ENCODE peak calls at places on chromosomes 5 and 9, in ten cellular contexts. One of them, this sample, is unnamed.

GRCh38 chr9:96044401-96044800 is 168.9 kb downstream of the ERCC6L2 start:
- DNase-seq in nucleus accumbens: no peak
- DNase-seq in NCI-H774: no peak
- DNase-seq in T-cell: no peak
- DNase-seq in activated gamma-delta T cell treated with Interleukin-2 at 50 U/mL for 16 hours: no peak
- DNase-seq in CD8-positive, alpha-beta memory T cell: no peak
- DNase-seq in neuronal stem cell: no peak
- DNase-seq in psoas muscle: no peak
- DNase-seq in sciatic nerve: no peak
- DNase-seq in ELR: no peak
- DNase-seq in this sample: no peak

GRCh38 chr5:41841325-41841724 is 28.9 kb downstream of the OXCT1 start:
- DNase-seq in T-cell: no peak
- DNase-seq in psoas muscle: no peak
- DNase-seq in NCI-H774: no peak
- DNase-seq in activated gamma-delta T cell treated with Interleukin-2 at 50 U/mL for 16 hours: no peak
- DNase-seq in neuronal stem cell: no peak
- DNase-seq in nucleus accumbens: no peak
- DNase-seq in CD8-positive, alpha-beta memory T cell: no peak
- DNase-seq in sciatic nerve: no peak
- DNase-seq in ELR: no peak
- DNase-seq in this sample: no peak

GRCh38 chr5:41641621-41642020 is 131.2 kb upstream of the PLCXD3 start:
- DNase-seq in activated gamma-delta T cell treated with Interleukin-2 at 50 U/mL for 16 hours: no peak
- DNase-seq in nucleus accumbens: no peak
- DNase-seq in NCI-H774: no peak
- DNase-seq in neuronal stem cell: no peak
- DNase-seq in T-cell: no peak
- DNase-seq in ELR: peak; percentile 36
- DNase-seq in psoas muscle: no peak
- DNase-seq in sciatic nerve: no peak
- DNase-seq in CD8-positive, alpha-beta memory T cell: no peak
- DNase-seq in this sample: no peak

GRCh38 chr5:148145916-148146315 is 22.4 kb upstream of the SPINK14 start:
- DNase-seq in CD8-positive, alpha-beta memory T cell: no peak
- DNase-seq in activated gamma-delta T cell treated with Interleukin-2 at 50 U/mL for 16 hours: no peak
- DNase-seq in T-cell: no peak
- DNase-seq in NCI-H774: peak; percentile 26
- DNase-seq in psoas muscle: no peak
- DNase-seq in neuronal stem cell: no peak
- DNase-seq in nucleus accumbens: no peak
- DNase-seq in sciatic nerve: no peak
- DNase-seq in ELR: peak; percentile 8
- DNase-seq in this sample: peak; percentile 59

GRCh38 chr5:59209758-59210359 is 627.0 kb downstream of the RAB3C start:
- DNase-seq in nucleus accumbens: no peak
- DNase-seq in neuronal stem cell: no peak
- DNase-seq in ELR: no peak
- DNase-seq in activated gamma-delta T cell treated with Interleukin-2 at 50 U/mL for 16 hours: no peak
- DNase-seq in CD8-positive, alpha-beta memory T cell: no peak
- DNase-seq in sciatic nerve: no peak
- DNase-seq in NCI-H774: no peak
- DNase-seq in T-cell: no peak
- DNase-seq in psoas muscle: no peak
- DNase-seq in this sample: peak; percentile 94

GRCh38 chr9:88732128-88732527 is 197.2 kb downstream of the NXNL2 start:
- DNase-seq in neuronal stem cell: no peak
- DNase-seq in T-cell: no peak
- DNase-seq in activated gamma-delta T cell treated with Interleukin-2 at 50 U/mL for 16 hours: no peak
- DNase-seq in sciatic nerve: no peak
- DNase-seq in NCI-H774: no peak
- DNase-seq in ELR: peak; percentile 14
- DNase-seq in CD8-positive, alpha-beta memory T cell: no peak
- DNase-seq in psoas muscle: no peak
- DNase-seq in nucleus accumbens: no peak
- DNase-seq in this sample: no peak

GRCh38 chr9:120612218-120612617 is 32.3 kb upstream of the CDK5RAP2 start:
- DNase-seq in activated gamma-delta T cell treated with Interleukin-2 at 50 U/mL for 16 hours: no peak
- DNase-seq in sciatic nerve: no peak
- DNase-seq in neuronal stem cell: no peak
- DNase-seq in T-cell: no peak
- DNase-seq in CD8-positive, alpha-beta memory T cell: no peak
- DNase-seq in ELR: peak; percentile 24
- DNase-seq in psoas muscle: no peak
- DNase-seq in NCI-H774: no peak
- DNase-seq in nucleus accumbens: no peak
- DNase-seq in this sample: peak; percentile 19

GRCh38 chr9:134570726-134571325 is 70.8 kb upstream of the COL5A1 start:
- DNase-seq in NCI-H774: no peak
- DNase-seq in CD8-positive, alpha-beta memory T cell: no peak
- DNase-seq in T-cell: no peak
- DNase-seq in activated gamma-delta T cell treated with Interleukin-2 at 50 U/mL for 16 hours: no peak
- DNase-seq in sciatic nerve: peak; percentile 56
- DNase-seq in ELR: no peak
- DNase-seq in neuronal stem cell: no peak
- DNase-seq in nucleus accumbens: no peak
- DNase-seq in psoas muscle: no peak
- DNase-seq in this sample: no peak

GRCh38 chr5:126098330-126099017 is 324.7 kb upstream of the GRAMD2B start:
- DNase-seq in psoas muscle: no peak
- DNase-seq in activated gamma-delta T cell treated with Interleukin-2 at 50 U/mL for 16 hours: no peak
- DNase-seq in sciatic nerve: no peak
- DNase-seq in nucleus accumbens: no peak
- DNase-seq in NCI-H774: no peak
- DNase-seq in CD8-positive, alpha-beta memory T cell: no peak
- DNase-seq in ELR: no peak
- DNase-seq in neuronal stem cell: no peak
- DNase-seq in T-cell: no peak
- DNase-seq in this sample: no peak

GRCh38 chr5:106399381-106399780 is 1271.4 kb downstream of the EFNA5 start:
- DNase-seq in neuronal stem cell: no peak
- DNase-seq in ELR: peak; percentile 86
- DNase-seq in NCI-H774: no peak
- DNase-seq in psoas muscle: no peak
- DNase-seq in T-cell: no peak
- DNase-seq in activated gamma-delta T cell treated with Interleukin-2 at 50 U/mL for 16 hours: no peak
- DNase-seq in CD8-positive, alpha-beta memory T cell: no peak
- DNase-seq in nucleus accumbens: no peak
- DNase-seq in sciatic nerve: no peak
- DNase-seq in this sample: no peak

GRCh38 chr5:152592416-152592815 is 187.3 kb upstream of the NMUR2 start:
- DNase-seq in activated gamma-delta T cell treated with Interleukin-2 at 50 U/mL for 16 hours: no peak
- DNase-seq in NCI-H774: no peak
- DNase-seq in CD8-positive, alpha-beta memory T cell: no peak
- DNase-seq in sciatic nerve: no peak
- DNase-seq in neuronal stem cell: no peak
- DNase-seq in psoas muscle: no peak
- DNase-seq in nucleus accumbens: no peak
- DNase-seq in ELR: no peak
- DNase-seq in T-cell: no peak
- DNase-seq in this sample: peak; percentile 10

GRCh38 chr9:132602207-132602606 is 19.8 kb downstream of the BARHL1 start:
- DNase-seq in NCI-H774: no peak
- DNase-seq in psoas muscle: no peak
- DNase-seq in ELR: no peak
- DNase-seq in neuronal stem cell: no peak
- DNase-seq in T-cell: no peak
- DNase-seq in nucleus accumbens: no peak
- DNase-seq in sciatic nerve: no peak
- DNase-seq in activated gamma-delta T cell treated with Interleukin-2 at 50 U/mL for 16 hours: no peak
- DNase-seq in CD8-positive, alpha-beta memory T cell: no peak
- DNase-seq in this sample: no peak

GRCh38 chr5:110045153-110045552 is 355.4 kb downstream of the MAN2A1 start:
- DNase-seq in activated gamma-delta T cell treated with Interleukin-2 at 50 U/mL for 16 hours: no peak
- DNase-seq in ELR: peak; percentile 27
- DNase-seq in psoas muscle: no peak
- DNase-seq in NCI-H774: no peak
- DNase-seq in neuronal stem cell: no peak
- DNase-seq in T-cell: no peak
- DNase-seq in nucleus accumbens: no peak
- DNase-seq in CD8-positive, alpha-beta memory T cell: no peak
- DNase-seq in sciatic nerve: no peak
- DNase-seq in this sample: no peak

GRCh38 chr9:76904661-76905457 is 1.1 kb downstream of the PRUNE2 start:
- DNase-seq in activated gamma-delta T cell treated with Interleukin-2 at 50 U/mL for 16 hours: no peak
- DNase-seq in nucleus accumbens: no peak
- DNase-seq in neuronal stem cell: no peak
- DNase-seq in NCI-H774: peak; percentile 21
- DNase-seq in sciatic nerve: no peak
- DNase-seq in T-cell: no peak
- DNase-seq in ELR: no peak
- DNase-seq in CD8-positive, alpha-beta memory T cell: no peak
- DNase-seq in psoas muscle: no peak
- DNase-seq in this sample: peak; percentile 78

GRCh38 chr5:145350501-145350900 is 484.6 kb downstream of the PRELID2 start:
- DNase-seq in T-cell: no peak
- DNase-seq in activated gamma-delta T cell treated with Interleukin-2 at 50 U/mL for 16 hours: no peak
- DNase-seq in neuronal stem cell: no peak
- DNase-seq in sciatic nerve: no peak
- DNase-seq in ELR: peak; percentile 98
- DNase-seq in CD8-positive, alpha-beta memory T cell: no peak
- DNase-seq in NCI-H774: no peak
- DNase-seq in nucleus accumbens: no peak
- DNase-seq in psoas muscle: no peak
- DNase-seq in this sample: no peak

GRCh38 chr9:127174386-127175318 is 52.2 kb upstream of the ANGPTL2 start:
- DNase-seq in nucleus accumbens: no peak
- DNase-seq in psoas muscle: no peak
- DNase-seq in T-cell: no peak
- DNase-seq in NCI-H774: no peak
- DNase-seq in neuronal stem cell: no peak
- DNase-seq in CD8-positive, alpha-beta memory T cell: no peak
- DNase-seq in activated gamma-delta T cell treated with Interleukin-2 at 50 U/mL for 16 hours: no peak
- DNase-seq in ELR: no peak
- DNase-seq in sciatic nerve: peak; percentile 47
- DNase-seq in this sample: no peak